ENCODE peak calls at places on chromosomes 12 and 14, in six cellular contexts. J, S, C, U, L and H are unnamed samples.

GRCh38 chr14:79911762-79912161 is 299.5 kb downstream of the DIO2 start:
- DNase-seq in J (no peak), S (no peak), C (no peak), U (no peak), L (no peak), H (no peak)

GRCh38 chr12:47767197-47767724 is 5.8 kb upstream of the SLC48A1 start:
- DNase-seq in J (peak), S (peak), C (no peak), U (no peak), L (no peak), H (no peak)

GRCh38 chr12:99670635-99671034 is 23.1 kb downstream of the GARIN6 start:
- DNase-seq in J (no peak), S (no peak), C (no peak), U (no peak), L (no peak), H (no peak)

GRCh38 chr12:132505105-132505851 is 15.3 kb downstream of the FBRSL1 start:
- DNase-seq in J (no peak), S (no peak), C (peak), U (no peak), L (peak), H (no peak)

GRCh38 chr14:41663478-41663845 is 56.8 kb downstream of the LRFN5 start:
- DNase-seq in J (no peak), S (no peak), C (no peak), U (no peak), L (no peak), H (no peak)

GRCh38 chr12:31749024-31749704 is 20.3 kb upstream of the AMN1 start:
- DNase-seq in J (peak), S (peak), C (no peak), U (peak), L (no peak), H (no peak)

GRCh38 chr12:115313929-115314328 is 630.0 kb upstream of the TBX3 start:
- DNase-seq in J (no peak), S (no peak), C (no peak), U (no peak), L (no peak), H (no peak)

GRCh38 chr12:93318720-93319522 is 58.8 kb upstream of the NUDT4 start:
- DNase-seq in J (no peak), S (no peak), C (no peak), U (no peak), L (no peak), H (no peak)

GRCh38 chr12:10341892-10342509 is 34.3 kb downstream of the KLRD1 start:
- DNase-seq in J (no peak), S (no peak), C (no peak), U (no peak), L (no peak), H (no peak)

GRCh38 chr12:92078167-92079053 is 67.2 kb downstream of the BTG1 start:
- DNase-seq in J (no peak), S (no peak), C (no peak), U (no peak), L (no peak), H (no peak)

GRCh38 chr12:459430-460258 is at the start of gene B4GALNT3:
- DNase-seq in J (peak), S (peak), C (peak), U (peak), L (peak), H (no peak)

GRCh38 chr12:2212971-2213869 is 160.4 kb downstream of the CACNA1C start:
- DNase-seq in J (no peak), S (no peak), C (no peak), U (peak), L (no peak), H (peak)

DNA sequence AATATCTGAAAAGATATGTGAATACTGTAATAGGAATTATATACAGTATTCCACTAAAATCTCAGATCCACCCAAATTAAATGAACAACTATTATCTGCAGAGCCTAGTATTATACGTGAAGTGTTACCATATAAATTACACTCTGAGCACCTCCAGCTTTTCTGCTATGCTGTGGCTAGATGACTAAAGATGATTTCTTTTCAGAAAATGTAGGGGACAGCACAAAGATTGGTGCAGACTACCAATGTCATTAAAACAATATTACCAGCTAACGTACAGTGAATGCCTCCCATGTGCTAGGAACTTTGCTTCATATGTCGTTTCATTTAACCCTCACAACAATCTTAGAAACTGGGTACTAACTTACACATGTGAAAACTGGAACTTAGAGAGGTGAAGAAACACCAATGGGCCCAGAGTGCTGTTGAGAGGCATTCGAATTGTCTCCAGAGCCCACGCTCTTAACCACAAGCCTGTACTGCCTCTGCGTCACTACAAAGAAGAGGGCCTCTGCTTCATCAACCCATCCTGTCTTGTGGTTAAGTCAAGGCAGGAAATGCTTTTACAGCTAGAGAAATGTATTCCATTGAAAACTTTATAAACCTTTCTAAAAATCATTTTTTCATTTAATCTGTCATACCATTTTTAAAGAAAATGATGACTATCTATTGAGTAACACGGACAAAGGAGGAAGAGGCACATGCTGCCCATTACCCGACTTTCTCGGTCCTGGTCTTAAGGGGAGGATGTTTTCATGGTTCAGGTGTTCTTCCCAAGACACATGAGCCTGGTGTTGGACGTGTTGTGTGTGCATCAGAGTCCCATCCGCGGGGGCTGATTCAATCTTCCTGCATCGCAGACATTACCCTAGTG is 1.3 kb downstream of the GPR65 start:
- DNase-seq in J (peak), S (no peak), C (no peak), U (no peak), L (no peak), H (no peak)
- H3K27ac ChIP-seq in J (peak), S (peak), C (peak), U (no peak), L (no peak), H (no peak)

GRCh38 chr12:109549613-109550309 is 23.5 kb downstream of the MMAB start:
- DNase-seq in J (no peak), S (no peak), C (no peak), U (no peak), L (no peak), H (no peak)
- H3K27ac ChIP-seq in J (no peak), S (no peak), C (no peak), U (no peak), L (no peak), H (no peak)

GRCh38 chr12:49261726-49262125 is 3.2 kb upstream of the TUBA1C start:
- DNase-seq in J (no peak), S (no peak), C (no peak), U (no peak), L (no peak), H (no peak)

GRCh38 chr12:49260831-49261363 is 4.0 kb upstream of the TUBA1C start:
- DNase-seq in J (no peak), S (no peak), C (peak), U (no peak), L (no peak), H (no peak)

GRCh38 chr12:49259452-49259851 is 5.4 kb upstream of the TUBA1C start:
- DNase-seq in J (no peak), S (no peak), C (no peak), U (no peak), L (no peak), H (no peak)

GRCh38 chr12:49263400-49263763 is 1.5 kb upstream of the TUBA1C start:
- DNase-seq in J (no peak), S (no peak), C (peak), U (no peak), L (no peak), H (no peak)

GRCh38 chr12:49260165-49260564 is 4.7 kb upstream of the TUBA1C start:
- DNase-seq in J (no peak), S (no peak), C (no peak), U (no peak), L (no peak), H (no peak)
- H3K27ac ChIP-seq in J (no peak), S (no peak), C (no peak), U (peak), L (peak), H (no peak)

GRCh38 chr12:124030008-124030407 is 57.0 kb downstream of the ZNF664 start:
- DNase-seq in J (no peak), S (no peak), C (no peak), U (peak), L (no peak), H (no peak)
- H3K27ac ChIP-seq in J (no peak), S (no peak), C (no peak), U (peak), L (peak), H (no peak)